ENCODE peak calls at places on chromosomes 5 and 9, in nine cellular contexts. One of them, this sample, is unnamed.

GRCh38 chr9:115385383-115386122 is 267.6 kb upstream of the TNC start:
- DNase-seq in Calu3: no peak
- DNase-seq in activated gamma-delta T cell treated with Interleukin-2 at 50 U/mL for 16 hours: no peak
- DNase-seq in epithelial cell of esophagus: no peak
- DNase-seq in CD8-positive, alpha-beta memory T cell: no peak
- DNase-seq in EL: no peak
- DNase-seq in CD4-positive, CD25-positive, alpha-beta regulatory T cell: no peak
- DNase-seq in SK-MEL-5: no peak
- DNase-seq in RPMI7951: no peak
- DNase-seq in this sample: no peak

GRCh38 chr9:123556464-123557435 is 200.8 kb downstream of the CRB2 start:
- DNase-seq in CD4-positive, CD25-positive, alpha-beta regulatory T cell: no peak
- DNase-seq in SK-MEL-5: no peak
- DNase-seq in CD8-positive, alpha-beta memory T cell: no peak
- DNase-seq in EL: peak
- DNase-seq in RPMI7951: peak
- DNase-seq in epithelial cell of esophagus: no peak
- DNase-seq in Calu3: no peak
- DNase-seq in activated gamma-delta T cell treated with Interleukin-2 at 50 U/mL for 16 hours: no peak
- DNase-seq in this sample: no peak

GRCh38 chr5:38497946-38498345 is 58.5 kb downstream of the LIFR start:
- DNase-seq in RPMI7951: peak
- DNase-seq in epithelial cell of esophagus: no peak
- DNase-seq in EL: peak
- DNase-seq in CD8-positive, alpha-beta memory T cell: no peak
- DNase-seq in activated gamma-delta T cell treated with Interleukin-2 at 50 U/mL for 16 hours: no peak
- DNase-seq in Calu3: no peak
- DNase-seq in SK-MEL-5: peak
- DNase-seq in CD4-positive, CD25-positive, alpha-beta regulatory T cell: no peak
- DNase-seq in this sample: peak

GRCh38 chr5:177256296-177256695 is 47.2 kb downstream of the RAB24 start:
- DNase-seq in activated gamma-delta T cell treated with Interleukin-2 at 50 U/mL for 16 hours: no peak
- DNase-seq in EL: peak
- DNase-seq in epithelial cell of esophagus: peak
- DNase-seq in RPMI7951: no peak
- DNase-seq in CD8-positive, alpha-beta memory T cell: no peak
- DNase-seq in Calu3: peak
- DNase-seq in SK-MEL-5: no peak
- DNase-seq in CD4-positive, CD25-positive, alpha-beta regulatory T cell: no peak
- DNase-seq in this sample: no peak

GRCh38 chr9:127562841-127563523 is 49.1 kb upstream of the STXBP1 start:
- DNase-seq in CD8-positive, alpha-beta memory T cell: no peak
- DNase-seq in EL: peak
- DNase-seq in activated gamma-delta T cell treated with Interleukin-2 at 50 U/mL for 16 hours: no peak
- DNase-seq in RPMI7951: peak
- DNase-seq in Calu3: peak
- DNase-seq in SK-MEL-5: no peak
- DNase-seq in epithelial cell of esophagus: peak
- DNase-seq in CD4-positive, CD25-positive, alpha-beta regulatory T cell: no peak
- DNase-seq in this sample: no peak

GRCh38 chr5:150601774-150602345 is 38.6 kb upstream of the SYNPO start:
- DNase-seq in CD8-positive, alpha-beta memory T cell: no peak
- DNase-seq in CD4-positive, CD25-positive, alpha-beta regulatory T cell: no peak
- DNase-seq in epithelial cell of esophagus: no peak
- DNase-seq in RPMI7951: no peak
- DNase-seq in activated gamma-delta T cell treated with Interleukin-2 at 50 U/mL for 16 hours: no peak
- DNase-seq in Calu3: no peak
- DNase-seq in EL: no peak
- DNase-seq in SK-MEL-5: no peak
- DNase-seq in this sample: no peak

GRCh38 chr5:33891731-33892418 is at the start of gene ADAMTS12:
- DNase-seq in EL: peak
- DNase-seq in SK-MEL-5: no peak
- DNase-seq in RPMI7951: peak
- DNase-seq in CD4-positive, CD25-positive, alpha-beta regulatory T cell: no peak
- DNase-seq in Calu3: peak
- DNase-seq in activated gamma-delta T cell treated with Interleukin-2 at 50 U/mL for 16 hours: no peak
- DNase-seq in CD8-positive, alpha-beta memory T cell: no peak
- DNase-seq in epithelial cell of esophagus: peak
- DNase-seq in this sample: no peak

GRCh38 chr9:116323012-116323411 is 169.4 kb downstream of the PAPPA start:
- DNase-seq in RPMI7951: no peak
- DNase-seq in epithelial cell of esophagus: no peak
- DNase-seq in EL: no peak
- DNase-seq in activated gamma-delta T cell treated with Interleukin-2 at 50 U/mL for 16 hours: no peak
- DNase-seq in CD8-positive, alpha-beta memory T cell: no peak
- DNase-seq in CD4-positive, CD25-positive, alpha-beta regulatory T cell: no peak
- DNase-seq in SK-MEL-5: no peak
- DNase-seq in Calu3: no peak
- DNase-seq in this sample: peak

GRCh38 chr9:134307223-134307600 is 19.0 kb upstream of the RXRA start:
- DNase-seq in CD4-positive, CD25-positive, alpha-beta regulatory T cell: no peak
- DNase-seq in epithelial cell of esophagus: no peak
- DNase-seq in RPMI7951: no peak
- DNase-seq in activated gamma-delta T cell treated with Interleukin-2 at 50 U/mL for 16 hours: no peak
- DNase-seq in CD8-positive, alpha-beta memory T cell: no peak
- DNase-seq in SK-MEL-5: no peak
- DNase-seq in Calu3: no peak
- DNase-seq in EL: no peak
- DNase-seq in this sample: no peak

GRCh38 chr9:76905984-76906861 is at the start of gene PRUNE2:
- DNase-seq in RPMI7951: peak
- DNase-seq in CD4-positive, CD25-positive, alpha-beta regulatory T cell: peak
- DNase-seq in epithelial cell of esophagus: peak
- DNase-seq in Calu3: peak
- DNase-seq in CD8-positive, alpha-beta memory T cell: no peak
- DNase-seq in SK-MEL-5: peak
- DNase-seq in activated gamma-delta T cell treated with Interleukin-2 at 50 U/mL for 16 hours: no peak
- DNase-seq in EL: peak
- DNase-seq in this sample: peak

GRCh38 chr9:33619666-33620404 is 95.8 kb downstream of the ANKRD18B start:
- DNase-seq in CD4-positive, CD25-positive, alpha-beta regulatory T cell: no peak
- DNase-seq in epithelial cell of esophagus: peak
- DNase-seq in SK-MEL-5: peak
- DNase-seq in RPMI7951: peak
- DNase-seq in Calu3: no peak
- DNase-seq in EL: peak
- DNase-seq in CD8-positive, alpha-beta memory T cell: no peak
- DNase-seq in activated gamma-delta T cell treated with Interleukin-2 at 50 U/mL for 16 hours: no peak
- DNase-seq in this sample: peak

GRCh38 chr5:29902859-29903258 is 1290.6 kb upstream of the CDH6 start:
- DNase-seq in CD8-positive, alpha-beta memory T cell: no peak
- DNase-seq in epithelial cell of esophagus: no peak
- DNase-seq in Calu3: no peak
- DNase-seq in EL: no peak
- DNase-seq in RPMI7951: no peak
- DNase-seq in activated gamma-delta T cell treated with Interleukin-2 at 50 U/mL for 16 hours: no peak
- DNase-seq in CD4-positive, CD25-positive, alpha-beta regulatory T cell: no peak
- DNase-seq in SK-MEL-5: peak
- DNase-seq in this sample: no peak

GRCh38 chr9:134525841-134526797 is 115.5 kb upstream of the COL5A1 start:
- DNase-seq in RPMI7951: peak
- DNase-seq in SK-MEL-5: no peak
- DNase-seq in CD4-positive, CD25-positive, alpha-beta regulatory T cell: no peak
- DNase-seq in EL: peak
- DNase-seq in Calu3: no peak
- DNase-seq in activated gamma-delta T cell treated with Interleukin-2 at 50 U/mL for 16 hours: no peak
- DNase-seq in epithelial cell of esophagus: no peak
- DNase-seq in CD8-positive, alpha-beta memory T cell: no peak
- DNase-seq in this sample: no peak

GRCh38 chr9:79134654-79135053 is 437.1 kb upstream of the TLE4 start:
- DNase-seq in EL: peak
- DNase-seq in RPMI7951: peak
- DNase-seq in SK-MEL-5: peak
- DNase-seq in activated gamma-delta T cell treated with Interleukin-2 at 50 U/mL for 16 hours: no peak
- DNase-seq in epithelial cell of esophagus: peak
- DNase-seq in CD8-positive, alpha-beta memory T cell: no peak
- DNase-seq in Calu3: no peak
- DNase-seq in CD4-positive, CD25-positive, alpha-beta regulatory T cell: no peak
- DNase-seq in this sample: peak

GRCh38 chr9:137167752-137168574 is 1.9 kb downstream of the LRRC26 start:
- DNase-seq in EL: no peak
- DNase-seq in epithelial cell of esophagus: no peak
- DNase-seq in RPMI7951: no peak
- DNase-seq in CD4-positive, CD25-positive, alpha-beta regulatory T cell: no peak
- DNase-seq in CD8-positive, alpha-beta memory T cell: no peak
- DNase-seq in Calu3: no peak
- DNase-seq in activated gamma-delta T cell treated with Interleukin-2 at 50 U/mL for 16 hours: no peak
- DNase-seq in SK-MEL-5: peak
- DNase-seq in this sample: peak

GRCh38 chr9:128881627-128881883 is 195 bp downstream of the KYAT1 start:
- DNase-seq in RPMI7951: no peak
- DNase-seq in activated gamma-delta T cell treated with Interleukin-2 at 50 U/mL for 16 hours: no peak
- DNase-seq in SK-MEL-5: no peak
- DNase-seq in CD8-positive, alpha-beta memory T cell: no peak
- DNase-seq in Calu3: no peak
- DNase-seq in epithelial cell of esophagus: no peak
- DNase-seq in CD4-positive, CD25-positive, alpha-beta regulatory T cell: no peak
- DNase-seq in EL: no peak
- DNase-seq in this sample: no peak

GRCh38 chr9:89430995-89431394 is 66.9 kb downstream of the SEMA4D start:
- DNase-seq in epithelial cell of esophagus: peak
- DNase-seq in Calu3: no peak
- DNase-seq in CD4-positive, CD25-positive, alpha-beta regulatory T cell: no peak
- DNase-seq in RPMI7951: no peak
- DNase-seq in activated gamma-delta T cell treated with Interleukin-2 at 50 U/mL for 16 hours: no peak
- DNase-seq in SK-MEL-5: no peak
- DNase-seq in EL: no peak
- DNase-seq in CD8-positive, alpha-beta memory T cell: no peak
- DNase-seq in this sample: no peak

GRCh38 chr9:34809504-34810186 is 99.7 kb upstream of the CCL21 start:
- DNase-seq in Calu3: no peak
- DNase-seq in CD4-positive, CD25-positive, alpha-beta regulatory T cell: no peak
- DNase-seq in activated gamma-delta T cell treated with Interleukin-2 at 50 U/mL for 16 hours: no peak
- DNase-seq in epithelial cell of esophagus: peak
- DNase-seq in CD8-positive, alpha-beta memory T cell: no peak
- DNase-seq in RPMI7951: no peak
- DNase-seq in SK-MEL-5: no peak
- DNase-seq in EL: peak
- DNase-seq in this sample: peak

GRCh38 chr5:75734913-75735789 is 17.9 kb upstream of the POC5 start:
- DNase-seq in epithelial cell of esophagus: peak
- DNase-seq in RPMI7951: peak
- DNase-seq in activated gamma-delta T cell treated with Interleukin-2 at 50 U/mL for 16 hours: peak
- DNase-seq in EL: peak
- DNase-seq in CD4-positive, CD25-positive, alpha-beta regulatory T cell: peak
- DNase-seq in CD8-positive, alpha-beta memory T cell: no peak
- DNase-seq in SK-MEL-5: peak
- DNase-seq in Calu3: peak
- DNase-seq in this sample: peak

GRCh38 chr9:109780453-109781033 is 545 bp downstream of the PALM2AKAP2 start:
- DNase-seq in Calu3: no peak
- DNase-seq in CD8-positive, alpha-beta memory T cell: no peak
- DNase-seq in activated gamma-delta T cell treated with Interleukin-2 at 50 U/mL for 16 hours: no peak
- DNase-seq in RPMI7951: peak
- DNase-seq in EL: peak
- DNase-seq in SK-MEL-5: no peak
- DNase-seq in epithelial cell of esophagus: peak
- DNase-seq in CD4-positive, CD25-positive, alpha-beta regulatory T cell: no peak
- DNase-seq in this sample: peak

GRCh38 chr5:135880801-135881200 is 14.8 kb downstream of the IL9 start:
- DNase-seq in EL: no peak
- DNase-seq in SK-MEL-5: no peak
- DNase-seq in RPMI7951: no peak
- DNase-seq in CD8-positive, alpha-beta memory T cell: no peak
- DNase-seq in activated gamma-delta T cell treated with Interleukin-2 at 50 U/mL for 16 hours: no peak
- DNase-seq in CD4-positive, CD25-positive, alpha-beta regulatory T cell: no peak
- DNase-seq in epithelial cell of esophagus: peak
- DNase-seq in Calu3: no peak
- DNase-seq in this sample: no peak

GRCh38 chr5:145509336-145510150 is 325.6 kb downstream of the PRELID2 start:
- DNase-seq in EL: no peak
- DNase-seq in CD8-positive, alpha-beta memory T cell: no peak
- DNase-seq in CD4-positive, CD25-positive, alpha-beta regulatory T cell: no peak
- DNase-seq in RPMI7951: no peak
- DNase-seq in SK-MEL-5: no peak
- DNase-seq in Calu3: no peak
- DNase-seq in activated gamma-delta T cell treated with Interleukin-2 at 50 U/mL for 16 hours: no peak
- DNase-seq in epithelial cell of esophagus: no peak
- DNase-seq in this sample: no peak

GRCh38 chr5:95846554-95847260 is 24.2 kb upstream of the GLRX start:
- DNase-seq in epithelial cell of esophagus: peak
- DNase-seq in CD4-positive, CD25-positive, alpha-beta regulatory T cell: peak
- DNase-seq in activated gamma-delta T cell treated with Interleukin-2 at 50 U/mL for 16 hours: peak
- DNase-seq in Calu3: peak
- DNase-seq in EL: peak
- DNase-seq in CD8-positive, alpha-beta memory T cell: peak
- DNase-seq in SK-MEL-5: peak
- DNase-seq in RPMI7951: peak
- DNase-seq in this sample: peak

GRCh38 chr9:27485158-27485557 is 38.9 kb upstream of the IFNK start:
- DNase-seq in epithelial cell of esophagus: no peak
- DNase-seq in Calu3: no peak
- DNase-seq in CD8-positive, alpha-beta memory T cell: no peak
- DNase-seq in CD4-positive, CD25-positive, alpha-beta regulatory T cell: peak
- DNase-seq in RPMI7951: no peak
- DNase-seq in activated gamma-delta T cell treated with Interleukin-2 at 50 U/mL for 16 hours: no peak
- DNase-seq in EL: no peak
- DNase-seq in SK-MEL-5: no peak
- DNase-seq in this sample: no peak

GRCh38 chr9:16530669-16531461 is 339.6 kb downstream of the BNC2 start:
- DNase-seq in CD4-positive, CD25-positive, alpha-beta regulatory T cell: no peak
- DNase-seq in activated gamma-delta T cell treated with Interleukin-2 at 50 U/mL for 16 hours: no peak
- DNase-seq in epithelial cell of esophagus: peak
- DNase-seq in Calu3: no peak
- DNase-seq in RPMI7951: no peak
- DNase-seq in CD8-positive, alpha-beta memory T cell: no peak
- DNase-seq in SK-MEL-5: no peak
- DNase-seq in EL: no peak
- DNase-seq in this sample: no peak

GRCh38 chr9:93452710-93453046 is 703 bp downstream of the FAM120AOS start:
- DNase-seq in activated gamma-delta T cell treated with Interleukin-2 at 50 U/mL for 16 hours: peak
- DNase-seq in RPMI7951: no peak
- DNase-seq in Calu3: no peak
- DNase-seq in epithelial cell of esophagus: peak
- DNase-seq in CD4-positive, CD25-positive, alpha-beta regulatory T cell: no peak
- DNase-seq in EL: no peak
- DNase-seq in CD8-positive, alpha-beta memory T cell: no peak
- DNase-seq in SK-MEL-5: peak
- DNase-seq in this sample: peak

GRCh38 chr5:116271432-116271831 is 186.6 kb downstream of the COMMD10 start:
- DNase-seq in SK-MEL-5: no peak
- DNase-seq in epithelial cell of esophagus: peak
- DNase-seq in Calu3: no peak
- DNase-seq in RPMI7951: peak
- DNase-seq in CD4-positive, CD25-positive, alpha-beta regulatory T cell: no peak
- DNase-seq in EL: peak
- DNase-seq in CD8-positive, alpha-beta memory T cell: no peak
- DNase-seq in activated gamma-delta T cell treated with Interleukin-2 at 50 U/mL for 16 hours: no peak
- DNase-seq in this sample: no peak

GRCh38 chr9:8074645-8075044 is 275.1 kb upstream of the DMAC1 start:
- DNase-seq in CD8-positive, alpha-beta memory T cell: no peak
- DNase-seq in EL: no peak
- DNase-seq in Calu3: no peak
- DNase-seq in epithelial cell of esophagus: no peak
- DNase-seq in CD4-positive, CD25-positive, alpha-beta regulatory T cell: no peak
- DNase-seq in RPMI7951: no peak
- DNase-seq in SK-MEL-5: no peak
- DNase-seq in activated gamma-delta T cell treated with Interleukin-2 at 50 U/mL for 16 hours: no peak
- DNase-seq in this sample: no peak

GRCh38 chr9:127353882-127354281 is 43.1 kb upstream of the SLC2A8 start:
- DNase-seq in SK-MEL-5: no peak
- DNase-seq in CD4-positive, CD25-positive, alpha-beta regulatory T cell: no peak
- DNase-seq in Calu3: no peak
- DNase-seq in EL: no peak
- DNase-seq in activated gamma-delta T cell treated with Interleukin-2 at 50 U/mL for 16 hours: no peak
- DNase-seq in RPMI7951: no peak
- DNase-seq in CD8-positive, alpha-beta memory T cell: no peak
- DNase-seq in epithelial cell of esophagus: no peak
- DNase-seq in this sample: no peak

GRCh38 chr9:114205171-114206015 is 50.1 kb downstream of the COL27A1 start:
- DNase-seq in CD4-positive, CD25-positive, alpha-beta regulatory T cell: no peak
- DNase-seq in SK-MEL-5: peak
- DNase-seq in activated gamma-delta T cell treated with Interleukin-2 at 50 U/mL for 16 hours: no peak
- DNase-seq in EL: no peak
- DNase-seq in CD8-positive, alpha-beta memory T cell: no peak
- DNase-seq in Calu3: no peak
- DNase-seq in RPMI7951: no peak
- DNase-seq in epithelial cell of esophagus: no peak
- DNase-seq in this sample: no peak

GRCh38 chr9:128909859-128910258 is 10.9 kb upstream of the PHYHD1 start:
- DNase-seq in EL: no peak
- DNase-seq in epithelial cell of esophagus: no peak
- DNase-seq in SK-MEL-5: no peak
- DNase-seq in CD8-positive, alpha-beta memory T cell: no peak
- DNase-seq in RPMI7951: no peak
- DNase-seq in activated gamma-delta T cell treated with Interleukin-2 at 50 U/mL for 16 hours: no peak
- DNase-seq in Calu3: no peak
- DNase-seq in CD4-positive, CD25-positive, alpha-beta regulatory T cell: no peak
- DNase-seq in this sample: no peak

This sample was measured in DMS53.